ENCODE peak calls at places on chromosomes 2 and 18, in seven cellular contexts. D, N, J, T, P, L and Z are unnamed samples.
A peak's percentile ranks its signal among the peaks of the same experiment; 100 is the strongest.

GRCh38 chr18:61820842-61821241 is 72.0 kb downstream of the RNF152 start:
- DNase-seq in P (no peak), N (no peak), L (no peak), T (no peak), J (peak; percentile 8), D (peak; percentile 15), Z (peak; percentile 48)

GRCh38 chr2:75614062-75614710 is 32.4 kb upstream of the MRPL19 start:
- DNase-seq in L (no peak), J (no peak), P (no peak), N (peak; percentile 92), T (no peak), D (no peak), Z (no peak)

GRCh38 chr2:233972941-233973575 is 55.9 kb downstream of the TRPM8 start:
- DNase-seq in T (no peak), L (no peak), J (no peak), P (no peak), D (no peak), N (peak; percentile 14), Z (no peak)

GRCh38 chr2:62343636-62344349 is 147.9 kb downstream of the B3GNT2 start:
- DNase-seq in L (no peak), D (no peak), P (no peak), N (no peak), T (no peak), J (no peak), Z (no peak)

GRCh38 chr2:38533180-38533579 is 69.5 kb downstream of the HNRNPLL start:
- DNase-seq in N (no peak), D (no peak), T (no peak), P (no peak), L (no peak), J (no peak), Z (no peak)

GRCh38 chr18:55586841-55587240 is 1.2 kb downstream of the TCF4 start:
- DNase-seq in L (no peak), P (no peak), J (peak; percentile 55), T (no peak), N (no peak), D (peak; percentile 53), Z (peak; percentile 77)

GRCh38 chr18:64699116-64699515 is 550.2 kb upstream of the LINC00305 start:
- DNase-seq in L (no peak), N (no peak), T (no peak), P (no peak), J (no peak), D (no peak), Z (no peak)

GRCh38 chr18:11857177-11857887 is 6.1 kb downstream of the CHMP1B start:
- DNase-seq in P (no peak), D (peak; percentile 100), T (peak; percentile 61), L (peak; percentile 43), N (peak; percentile 97), J (peak; percentile 93), Z (peak; percentile 98)

GRCh38 chr2:230347659-230348305 is 20.8 kb downstream of the SP140L start:
- DNase-seq in L (no peak), P (no peak), T (no peak), J (no peak), D (peak; percentile 31), N (no peak), Z (peak; percentile 57)

GRCh38 chr2:45353879-45354278 is 257.2 kb downstream of the SRBD1 start:
- DNase-seq in P (no peak), N (no peak), J (no peak), T (no peak), D (peak; percentile 99), L (no peak), Z (peak; percentile 93)

GRCh38 chr2:53964237-53964952 is 6.4 kb downstream of the PSME4 start:
- DNase-seq in P (no peak), T (no peak), D (no peak), L (no peak), N (no peak), J (no peak), Z (no peak)

GRCh38 chr2:206164261-206164862 is 4.7 kb downstream of the EEF1B2 start:
- DNase-seq in P (no peak), J (peak; percentile 51), L (peak; percentile 61), D (peak; percentile 41), T (no peak), N (peak; percentile 83), Z (peak; percentile 59)

GRCh38 chr2:64474200-64474630 is 20.3 kb downstream of the LGALSL start:
- DNase-seq in D (no peak), L (no peak), J (no peak), T (no peak), N (no peak), P (no peak), Z (no peak)

GRCh38 chr2:6784299-6784698 is 81.4 kb downstream of the CMPK2 start:
- DNase-seq in D (no peak), P (no peak), L (no peak), N (no peak), T (no peak), J (no peak), Z (no peak)

GRCh38 chr2:96913398-96914202 is 43.7 kb upstream of the SEMA4C start:
- DNase-seq in D (no peak), L (no peak), N (no peak), T (no peak), P (no peak), J (no peak), Z (no peak)

GRCh38 chr2:71581015-71581414 is 127.7 kb downstream of the DYSF start:
- DNase-seq in N (no peak), T (no peak), J (no peak), P (no peak), D (no peak), L (no peak), Z (no peak)

GRCh38 chr2:30731706-30732105 is 75.5 kb downstream of the CAPN13 start:
- DNase-seq in N (no peak), J (no peak), P (no peak), D (no peak), L (no peak), T (no peak), Z (no peak)

GRCh38 chr2:43034242-43034619 is 192.2 kb downstream of the ZFP36L2 start:
- DNase-seq in P (no peak), D (no peak), N (no peak), L (no peak), T (no peak), J (no peak), Z (no peak)

GRCh38 chr2:74584088-74584645 is 29.6 kb downstream of the DOK1 start:
- DNase-seq in J (no peak), P (no peak), N (no peak), D (peak; percentile 61), T (no peak), L (no peak), Z (peak; percentile 56)

GRCh38 chr2:119853777-119854399 is 94.2 kb downstream of the PTPN4 start:
- DNase-seq in D (no peak), L (no peak), J (no peak), P (no peak), T (peak; percentile 64), N (no peak), Z (no peak)

GRCh38 chr2:26483957-26484565 is 6.1 kb upstream of the OTOF start:
- DNase-seq in J (no peak), D (no peak), P (no peak), N (no peak), T (no peak), L (no peak), Z (no peak)

GRCh38 chr2:28445448-28446258 is 50.2 kb upstream of the PLB1 start:
- DNase-seq in T (no peak), P (no peak), L (no peak), J (peak; percentile 74), D (peak; percentile 97), N (peak; percentile 74), Z (peak; percentile 95)

GRCh38 chr2:188835821-188836220 is 138.4 kb upstream of the COL3A1 start:
- DNase-seq in D (no peak), J (no peak), L (no peak), N (no peak), P (no peak), T (no peak), Z (no peak)

GRCh38 chr2:190718652-190719526 is 70.0 kb downstream of the NAB1 start:
- DNase-seq in T (no peak), P (peak; percentile 29), L (no peak), N (peak; percentile 99), D (peak; percentile 81), J (peak; percentile 80), Z (peak; percentile 85)

GRCh38 chr2:231512222-231512621 is 18.0 kb downstream of the NMUR1 start:
- DNase-seq in T (no peak), L (no peak), P (no peak), J (no peak), N (no peak), D (no peak), Z (no peak)

GRCh38 chr2:86477349-86477748 is 36.2 kb downstream of the KDM3A start:
- DNase-seq in T (no peak), L (no peak), N (peak; percentile 12), D (peak; percentile 60), J (no peak), P (no peak), Z (peak; percentile 5)

GRCh38 chr2:47141520-47141919 is 13.6 kb downstream of the STPG4 start:
- DNase-seq in P (no peak), J (no peak), L (no peak), D (no peak), T (no peak), N (no peak), Z (no peak)
- H3K18ac ChIP-seq in P (no peak overlapping the region), J (no peak overlapping the region), L (no peak overlapping the region), D (no peak overlapping the region), T (no peak overlapping the region), N (no peak overlapping the region), Z (no peak overlapping the region)

DNA sequence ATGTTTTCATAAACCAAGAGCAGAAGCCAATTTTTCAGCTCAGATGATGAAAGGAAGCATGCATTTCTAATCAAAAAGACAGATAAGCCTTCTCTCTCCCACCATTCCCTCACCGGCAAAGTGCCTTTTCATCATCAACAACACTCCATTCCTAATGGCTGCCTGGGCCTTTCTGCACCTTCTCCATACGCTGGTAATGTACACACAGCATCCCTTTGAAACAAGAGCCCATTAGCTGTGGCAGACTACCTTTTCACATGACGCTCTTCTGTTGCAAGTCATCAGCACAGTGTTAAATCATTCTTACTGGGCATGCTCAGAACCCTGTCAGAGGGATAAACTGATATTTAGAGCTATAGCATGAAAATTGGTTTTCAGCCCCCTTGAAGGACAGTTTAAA is 408.9 kb downstream of the MEIS1 start:
- DNase-seq in T (no peak), P (no peak), J (no peak), D (no peak), L (no peak), N (no peak), Z (no peak)
- H2BK120ac ChIP-seq in T (no peak overlapping the region), P (no peak overlapping the region), J (no peak overlapping the region), D (peak overlapping the region; percentile 71), L (no peak overlapping the region), N (no peak overlapping the region), Z (no peak overlapping the region)

GRCh38 chr18:45602926-45603325 is 12.3 kb upstream of the SLC14A2 start:
- DNase-seq in P (no peak), D (no peak), T (no peak), L (no peak), N (no peak), J (no peak), Z (no peak)
- H3K27me3 ChIP-seq in P (no peaks in the 10 kb centered on the region), D (peaks cover 20% of the 10 kb centered on the region), T (no peaks in the 10 kb centered on the region), L (no peaks in the 10 kb centered on the region), N (no peaks in the 10 kb centered on the region), J (no peaks in the 10 kb centered on the region), Z (no peaks in the 10 kb centered on the region)

GRCh38 chr18:76674596-76674995 is 147.8 kb upstream of the ZNF236 start:
- DNase-seq in P (no peak), T (no peak), N (no peak), J (no peak), D (no peak), L (no peak), Z (no peak)
- H3K18ac ChIP-seq in P (no peak overlapping the region), T (no peak overlapping the region), N (no peak overlapping the region), J (no peak overlapping the region), D (no peak overlapping the region), L (no peak overlapping the region), Z (no peak overlapping the region)

GRCh38 chr18:44852818-44853217 is 172.1 kb downstream of the SETBP1 start:
- DNase-seq in D (peak; percentile 1), L (no peak), J (no peak), N (no peak), T (no peak), P (no peak), Z (peak; percentile 17)
- H2BK120ac ChIP-seq in D (no peak overlapping the region), L (no peak overlapping the region), J (no peak overlapping the region), N (no peak overlapping the region), T (no peak overlapping the region), P (no peak overlapping the region), Z (no peak overlapping the region)